ENCODE peak calls at places on chromosomes 6 and 20, in five cellular contexts. B is stimulated activated CD8-positive, alpha-beta memory T cell treated with anti-CD3 and anti-CD28 coated beads, Interleukin-4, amount 100 ng/mL, for 24 hours; D is NCI-H1092 treated with DMSO at 0.1 percent for 48 hours; A is trophoblast cell; F is AG20443. H is an unnamed sample.

GRCh38 chr20:48538058-48538825 is 289.6 kb downstream of the PREX1 start:
- DNase-seq in A (peak), B (no peak), D (no peak), F (peak), H (no peak)

GRCh38 chr20:34983995-34984735 is 28.5 kb downstream of the MYH7B start:
- DNase-seq in F (no peak), D (no peak), B (no peak), A (no peak), H (no peak)

GRCh38 chr6:105869835-105870506 is 216.2 kb upstream of the PRDM1 start:
- DNase-seq in B (no peak), D (no peak), A (no peak), F (no peak), H (no peak)

GRCh38 chr20:5528719-5529256 is 212.0 kb upstream of the PROKR2 start:
- DNase-seq in B (peak), A (peak), F (peak), D (peak), H (peak)

GRCh38 chr20:50413088-50413500 is 97.1 kb upstream of the PTPN1 start:
- DNase-seq in D (no peak), A (peak), B (no peak), F (no peak), H (no peak)

GRCh38 chr6:160085226-160085625 is 36.4 kb upstream of the SLC22A1 start:
- DNase-seq in F (no peak), B (no peak), D (no peak), A (no peak), H (no peak)

GRCh38 chr20:24721891-24722530 is 227.1 kb upstream of the CST7 start:
- DNase-seq in D (no peak), A (no peak), F (no peak), B (no peak), H (peak)

GRCh38 chr20:3716195-3716834 is 3.9 kb upstream of the SIGLEC1 start:
- DNase-seq in A (peak), D (peak), F (peak), B (peak), H (no peak)

GRCh38 chr6:10733151-10733715 is 10.4 kb downstream of the TMEM14C start:
- DNase-seq in F (no peak), B (no peak), D (no peak), A (no peak), H (no peak)

GRCh38 chr6:22964334-22964733 is 395.0 kb downstream of the HDGFL1 start:
- DNase-seq in F (no peak), D (no peak), A (no peak), B (no peak), H (no peak)